ENCODE peak calls at places on chromosomes 7 and 10, in six cellular contexts. One of them, this sample, is unnamed.

GRCh38 chr7:37318541-37318940 is 130.1 kb downstream of the ELMO1 start:
- DNase-seq in K562: no peak
- DNase-seq in GM12878: no peak
- DNase-seq in fibroblast of mammary gland: no peak
- DNase-seq in left ventricle myocardium inferior: no peak
- DNase-seq in psoas muscle: no peak
- DNase-seq in this sample: no peak

GRCh38 chr10:131580674-131581073 is 269.2 kb upstream of the TCERG1L start:
- DNase-seq in K562: no peak
- DNase-seq in GM12878: no peak
- DNase-seq in fibroblast of mammary gland: no peak
- DNase-seq in left ventricle myocardium inferior: no peak
- DNase-seq in psoas muscle: no peak
- DNase-seq in this sample: no peak

GRCh38 chr10:91520657-91521056 is 110.5 kb downstream of the HECTD2 start:
- DNase-seq in K562: no peak
- DNase-seq in GM12878: no peak
- DNase-seq in fibroblast of mammary gland: peak
- DNase-seq in left ventricle myocardium inferior: no peak
- DNase-seq in psoas muscle: no peak
- DNase-seq in this sample: no peak

GRCh38 chr10:43140414-43140813 is 2.2 kb downstream of the CSGALNACT2 start:
- DNase-seq in K562: no peak
- DNase-seq in GM12878: no peak
- DNase-seq in fibroblast of mammary gland: peak
- DNase-seq in left ventricle myocardium inferior: no peak
- DNase-seq in psoas muscle: no peak
- DNase-seq in this sample: peak

GRCh38 chr7:110922906-110923305 is 168.0 kb upstream of the LRRN3 start:
- DNase-seq in K562: no peak
- DNase-seq in GM12878: no peak
- DNase-seq in fibroblast of mammary gland: peak
- DNase-seq in left ventricle myocardium inferior: no peak
- DNase-seq in psoas muscle: no peak
- DNase-seq in this sample: peak

GRCh38 chr7:73708961-73709360 is 10.5 kb downstream of the STX1A start:
- DNase-seq in K562: no peak
- DNase-seq in GM12878: no peak
- DNase-seq in fibroblast of mammary gland: no peak
- DNase-seq in left ventricle myocardium inferior: no peak
- DNase-seq in psoas muscle: no peak
- DNase-seq in this sample: no peak

GRCh38 chr7:139825666-139826290 is 3.3 kb upstream of the TBXAS1 start:
- DNase-seq in K562: peak
- DNase-seq in GM12878: no peak
- DNase-seq in fibroblast of mammary gland: peak
- DNase-seq in left ventricle myocardium inferior: no peak
- DNase-seq in psoas muscle: no peak
- DNase-seq in this sample: peak

GRCh38 chr7:99314504-99314903 is 11.2 kb upstream of the ARPC1A start:
- DNase-seq in K562: no peak
- DNase-seq in GM12878: peak
- DNase-seq in fibroblast of mammary gland: no peak
- DNase-seq in left ventricle myocardium inferior: no peak
- DNase-seq in psoas muscle: no peak
- DNase-seq in this sample: no peak

GRCh38 chr10:122142652-122143237 is 128.4 kb upstream of the BTBD16 start:
- DNase-seq in K562: peak
- DNase-seq in GM12878: no peak
- DNase-seq in fibroblast of mammary gland: no peak
- DNase-seq in left ventricle myocardium inferior: peak
- DNase-seq in psoas muscle: peak
- DNase-seq in this sample: no peak

GRCh38 chr7:16504019-16504418 is 22.6 kb upstream of the LRRC72 start:
- DNase-seq in K562: no peak
- DNase-seq in GM12878: no peak
- DNase-seq in fibroblast of mammary gland: peak
- DNase-seq in left ventricle myocardium inferior: no peak
- DNase-seq in psoas muscle: no peak
- DNase-seq in this sample: peak
- TF ChIP-seq CTCF in K562: no peak
- TF ChIP-seq CTCF in GM12878: no peak
- TF ChIP-seq CTCF in fibroblast of mammary gland: no peak
- TF ChIP-seq CTCF in left ventricle myocardium inferior: no peak
- TF ChIP-seq CTCF in psoas muscle: no peak
- TF ChIP-seq CTCF in this sample: no peak

DNA sequence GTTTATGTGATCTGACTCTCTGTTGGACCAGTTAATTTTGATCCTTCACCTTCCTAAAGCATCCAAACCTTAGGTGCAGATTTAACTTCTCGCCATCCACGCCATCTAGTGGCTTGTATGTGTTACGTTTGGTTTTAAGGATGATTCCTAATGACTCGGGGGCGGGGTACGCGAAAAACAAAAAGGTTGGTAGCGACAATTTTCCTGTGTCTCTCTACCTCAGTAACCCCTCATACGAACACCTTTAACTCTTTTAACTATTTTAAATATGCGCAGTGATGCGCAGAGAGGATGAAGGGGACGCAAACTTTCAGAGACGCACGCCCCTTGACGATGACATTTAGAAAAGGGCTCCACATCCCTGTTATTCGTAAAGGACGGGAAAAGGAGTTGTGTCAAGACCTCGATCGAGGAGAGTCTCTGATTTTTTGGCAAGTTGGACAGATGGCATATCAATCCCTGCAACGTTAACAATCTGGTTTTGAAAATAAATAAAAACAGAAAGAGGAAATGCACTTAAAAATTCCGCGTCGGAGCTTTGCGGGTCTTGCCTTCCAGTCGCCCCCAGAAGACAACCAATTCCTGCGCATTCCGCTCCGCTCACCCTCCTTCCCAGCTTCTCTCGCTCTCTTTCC is 597 bp upstream of the KCND2 start:
- DNase-seq in K562: peak
- DNase-seq in GM12878: peak
- DNase-seq in fibroblast of mammary gland: peak
- DNase-seq in left ventricle myocardium inferior: no peak
- DNase-seq in psoas muscle: no peak
- DNase-seq in this sample: peak
- H3K4me3 ChIP-seq in K562: no peak
- H3K4me3 ChIP-seq in GM12878: peak
- H3K4me3 ChIP-seq in fibroblast of mammary gland: peak
- H3K4me3 ChIP-seq in left ventricle myocardium inferior: peak
- H3K4me3 ChIP-seq in psoas muscle: peak
- H3K4me3 ChIP-seq in this sample: peak

DNA sequence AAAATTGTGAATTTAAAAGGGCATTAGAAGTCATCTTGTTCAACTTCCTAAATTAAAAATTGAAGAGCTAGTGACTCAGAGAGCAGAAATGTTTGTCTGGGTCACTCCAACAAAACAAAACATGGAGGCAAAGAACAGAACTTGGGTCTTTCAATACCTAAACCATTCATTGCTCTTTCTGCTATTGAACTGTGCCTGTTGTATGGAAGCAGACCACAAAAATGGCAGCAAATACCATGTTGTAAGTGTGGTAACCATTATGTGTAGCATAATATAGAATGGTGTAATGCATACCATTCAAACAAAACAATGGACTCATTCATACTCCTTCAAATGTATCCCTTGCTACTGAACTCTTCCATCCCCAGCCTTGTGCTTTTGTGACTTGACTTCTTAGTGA is 360.2 kb upstream of the NRG3 start:
- DNase-seq in K562: no peak
- DNase-seq in GM12878: no peak
- DNase-seq in fibroblast of mammary gland: no peak
- DNase-seq in left ventricle myocardium inferior: no peak
- DNase-seq in psoas muscle: no peak
- DNase-seq in this sample: no peak
- TF ChIP-seq CTCF in K562: no peak
- TF ChIP-seq CTCF in GM12878: no peak
- TF ChIP-seq CTCF in fibroblast of mammary gland: no peak
- TF ChIP-seq CTCF in left ventricle myocardium inferior: no peak
- TF ChIP-seq CTCF in psoas muscle: no peak
- TF ChIP-seq CTCF in this sample: no peak

GRCh38 chr7:112204072-112204775 is 2.0 kb downstream of the DOCK4 start:
- DNase-seq in K562: no peak
- DNase-seq in GM12878: no peak
- DNase-seq in fibroblast of mammary gland: peak
- DNase-seq in left ventricle myocardium inferior: no peak
- DNase-seq in psoas muscle: no peak
- DNase-seq in this sample: peak
- H3K4me3 ChIP-seq in K562: no peak
- H3K4me3 ChIP-seq in GM12878: peak
- H3K4me3 ChIP-seq in fibroblast of mammary gland: peak
- H3K4me3 ChIP-seq in left ventricle myocardium inferior: peak
- H3K4me3 ChIP-seq in psoas muscle: peak
- H3K4me3 ChIP-seq in this sample: peak

GRCh38 chr10:96642530-96642929 is 55.7 kb upstream of the TM9SF3 start:
- DNase-seq in K562: no peak
- DNase-seq in GM12878: no peak
- DNase-seq in fibroblast of mammary gland: no peak
- DNase-seq in left ventricle myocardium inferior: no peak
- DNase-seq in psoas muscle: no peak
- DNase-seq in this sample: no peak

GRCh38 chr10:96642973-96643372 is 56.2 kb upstream of the TM9SF3 start:
- DNase-seq in K562: peak
- DNase-seq in GM12878: no peak
- DNase-seq in fibroblast of mammary gland: peak
- DNase-seq in left ventricle myocardium inferior: peak
- DNase-seq in psoas muscle: peak
- DNase-seq in this sample: peak

GRCh38 chr10:96641896-96642295 is 55.1 kb upstream of the TM9SF3 start:
- DNase-seq in K562: no peak
- DNase-seq in GM12878: no peak
- DNase-seq in fibroblast of mammary gland: no peak
- DNase-seq in left ventricle myocardium inferior: no peak
- DNase-seq in psoas muscle: no peak
- DNase-seq in this sample: no peak

GRCh38 chr10:96645191-96645721 is 58.4 kb upstream of the TM9SF3 start:
- DNase-seq in K562: no peak
- DNase-seq in GM12878: no peak
- DNase-seq in fibroblast of mammary gland: no peak
- DNase-seq in left ventricle myocardium inferior: no peak
- DNase-seq in psoas muscle: no peak
- DNase-seq in this sample: no peak

GRCh38 chr10:96643920-96644319 is 57.1 kb upstream of the TM9SF3 start:
- DNase-seq in K562: no peak
- DNase-seq in GM12878: no peak
- DNase-seq in fibroblast of mammary gland: no peak
- DNase-seq in left ventricle myocardium inferior: no peak
- DNase-seq in psoas muscle: no peak
- DNase-seq in this sample: no peak
- TF ChIP-seq CTCF in K562: no peak
- TF ChIP-seq CTCF in GM12878: no peak
- TF ChIP-seq CTCF in fibroblast of mammary gland: peak
- TF ChIP-seq CTCF in left ventricle myocardium inferior: peak
- TF ChIP-seq CTCF in psoas muscle: no peak
- TF ChIP-seq CTCF in this sample: no peak

DNA sequence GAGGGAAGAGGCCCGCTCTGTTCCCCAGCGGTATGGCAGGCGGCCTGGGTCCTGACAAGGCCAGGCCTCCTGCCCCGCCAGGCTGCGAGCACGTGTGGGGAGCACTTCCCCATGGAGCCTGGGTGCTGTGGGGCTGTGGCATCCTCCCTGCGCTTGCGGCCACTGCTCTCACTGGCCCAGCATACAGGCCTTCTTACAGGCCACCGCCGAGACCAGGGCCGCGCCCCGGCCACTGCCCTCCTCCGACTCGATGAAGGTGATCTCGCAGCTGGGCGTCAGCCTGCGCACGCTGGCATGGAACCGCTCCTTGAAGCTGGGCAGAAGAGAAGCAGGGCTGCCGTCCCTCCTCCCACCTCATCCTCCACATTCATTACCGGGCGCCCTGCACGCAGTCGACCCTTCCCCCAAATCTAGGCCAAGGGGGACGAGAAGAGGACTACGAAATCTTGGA is 3.9 kb upstream of the MYL7 start:
- DNase-seq in K562: no peak
- DNase-seq in GM12878: no peak
- DNase-seq in fibroblast of mammary gland: no peak
- DNase-seq in left ventricle myocardium inferior: no peak
- DNase-seq in psoas muscle: no peak
- DNase-seq in this sample: no peak
- H3K4me3 ChIP-seq in K562: no peak
- H3K4me3 ChIP-seq in GM12878: no peak
- H3K4me3 ChIP-seq in fibroblast of mammary gland: no peak
- H3K4me3 ChIP-seq in left ventricle myocardium inferior: peak
- H3K4me3 ChIP-seq in psoas muscle: peak
- H3K4me3 ChIP-seq in this sample: no peak

DNA sequence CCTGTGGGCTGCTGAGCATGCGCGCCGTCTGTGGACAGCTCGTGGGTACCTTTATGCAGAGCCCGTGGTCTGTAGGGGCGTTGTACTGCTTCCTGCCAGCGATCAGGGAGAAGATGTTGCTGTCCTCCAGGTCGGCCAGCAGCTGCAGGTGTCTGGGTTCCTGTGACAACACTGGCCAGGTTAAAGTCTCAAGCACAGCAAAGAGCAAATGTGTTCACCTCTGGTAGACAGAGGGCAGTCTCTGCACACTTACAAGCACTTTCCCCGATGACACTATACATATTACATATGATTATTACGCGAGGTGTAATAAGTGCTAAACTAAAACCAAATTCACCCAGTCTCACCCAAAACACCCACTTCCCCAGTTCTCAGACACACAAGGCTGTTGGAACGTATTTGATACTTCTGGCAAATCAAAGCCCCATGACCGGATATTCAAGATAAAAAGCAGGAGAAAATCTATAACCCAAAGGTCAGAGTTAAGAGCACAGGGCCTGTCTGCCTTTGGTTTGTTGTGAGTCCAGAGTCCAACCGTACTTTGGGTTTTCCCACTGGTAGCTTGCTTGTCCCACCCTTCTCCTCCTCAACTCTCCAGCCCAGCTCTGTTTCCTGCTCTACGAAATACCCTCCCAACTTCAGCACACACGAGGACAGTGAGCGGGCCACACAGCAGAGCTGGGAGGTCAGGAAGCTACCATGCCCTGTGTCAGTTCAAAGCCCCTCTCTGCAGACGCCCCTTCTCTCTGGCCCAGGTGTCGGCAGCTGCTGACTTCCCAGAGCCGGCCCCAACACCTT is 49.7 kb upstream of the DDC start:
- DNase-seq in K562: no peak
- DNase-seq in GM12878: no peak
- DNase-seq in fibroblast of mammary gland: peak
- DNase-seq in left ventricle myocardium inferior: no peak
- DNase-seq in psoas muscle: no peak
- DNase-seq in this sample: no peak
- TF ChIP-seq CTCF in K562: peak
- TF ChIP-seq CTCF in GM12878: no peak
- TF ChIP-seq CTCF in fibroblast of mammary gland: peak
- TF ChIP-seq CTCF in left ventricle myocardium inferior: peak
- TF ChIP-seq CTCF in psoas muscle: peak
- TF ChIP-seq CTCF in this sample: peak

GRCh38 chr7:157297071-157297638 is 39.6 kb upstream of the DNAJB6 start:
- DNase-seq in K562: no peak
- DNase-seq in GM12878: no peak
- DNase-seq in fibroblast of mammary gland: no peak
- DNase-seq in left ventricle myocardium inferior: no peak
- DNase-seq in psoas muscle: no peak
- DNase-seq in this sample: no peak
- H3K4me3 ChIP-seq in K562: no peak
- H3K4me3 ChIP-seq in GM12878: no peak
- H3K4me3 ChIP-seq in fibroblast of mammary gland: no peak
- H3K4me3 ChIP-seq in left ventricle myocardium inferior: no peak
- H3K4me3 ChIP-seq in psoas muscle: no peak
- H3K4me3 ChIP-seq in this sample: no peak